ENCODE peak calls at places on chromosomes 12 and 14, in ten cellular contexts. F is MCF 10A; A is Calu3; M is memory B cell; Y is activated CD4-positive, alpha-beta memory T cell treated with anti-CD3 and anti-CD28 coated beads, Interleukin-2, amount 10 ng/mL, durations not matched to agents 7 days and 5 days; X is ureter; W is NB4; L is NCI-H1092 treated with DMSO at 0.1 percent for 48 hours; R is frontal cortex; D is NCI-H1105 treated with DMSO at 0.1 percent for 48 hours. U is an unnamed sample.

GRCh38 chr12:4145990-4146859 is 127.3 kb upstream of the CCND2 start:
- DNase-seq in Y (peak; percentile 59), R (no peak), X (no peak), M (peak; percentile 28), F (no peak), D (no peak), W (no peak), L (no peak), A (no peak), U (no peak)

GRCh38 chr14:94886931-94887330 is 117.0 kb upstream of the GSC start:
- DNase-seq in A (no peak), W (no peak), F (no peak), Y (no peak), R (no peak), L (no peak), X (no peak), M (no peak), D (no peak), U (no peak)

GRCh38 chr12:113762849-113763816 is 203.0 kb downstream of the RBM19 start:
- DNase-seq in X (no peak), W (no peak), M (no peak), Y (no peak), R (no peak), D (no peak), A (no peak), F (no peak), L (no peak), U (no peak)

GRCh38 chr12:91854725-91855124 is 290.9 kb downstream of the BTG1 start:
- DNase-seq in X (no peak), Y (no peak), A (no peak), F (peak; percentile 26), L (no peak), M (no peak), D (no peak), R (no peak), W (no peak), U (no peak)

GRCh38 chr12:57754411-57755193 is at the start of gene MARCHF9:
- DNase-seq in A (peak; percentile 93), X (peak; percentile 82), Y (peak; percentile 88), W (peak; percentile 56), M (peak; percentile 60), D (peak; percentile 70), F (peak; percentile 71), L (peak; percentile 37), R (peak; percentile 74), U (peak; percentile 29)

GRCh38 chr12:22974865-22975264 is 349.9 kb downstream of the ETNK1 start:
- DNase-seq in L (no peak), X (no peak), A (no peak), R (no peak), F (peak; percentile 83), Y (no peak), M (no peak), D (no peak), W (peak; percentile 30), U (no peak)

GRCh38 chr12:25833657-25834056 is 124.8 kb upstream of the RASSF8 start:
- DNase-seq in R (no peak), A (no peak), X (no peak), D (no peak), Y (no peak), F (no peak), W (no peak), M (no peak), L (no peak), U (no peak)

GRCh38 chr14:64438181-64438839 is 27.0 kb upstream of the AKAP5 start:
- DNase-seq in Y (no peak), F (peak; percentile 63), L (no peak), M (no peak), W (no peak), R (no peak), D (no peak), X (no peak), A (peak; percentile 50), U (no peak)

GRCh38 chr12:24681570-24681969 is 267.3 kb downstream of the BCAT1 start:
- DNase-seq in F (no peak), R (no peak), W (no peak), L (no peak), A (no peak), D (no peak), M (no peak), Y (no peak), X (no peak), U (no peak)

GRCh38 chr12:111450676-111451075 is 45.0 kb downstream of the SH2B3 start:
- DNase-seq in R (no peak), D (no peak), F (no peak), M (no peak), L (no peak), X (peak; percentile 39), Y (no peak), W (peak; percentile 8), A (no peak), U (no peak)

GRCh38 chr12:107351716-107352115 is 258.4 kb upstream of the CRY1 start:
- DNase-seq in A (no peak), F (no peak), Y (no peak), W (no peak), L (no peak), X (no peak), D (no peak), M (no peak), R (no peak), U (no peak)

GRCh38 chr12:111638576-111638975 is 39.5 kb upstream of the ATXN2 start:
- DNase-seq in Y (no peak), F (no peak), M (no peak), L (no peak), X (no peak), A (no peak), D (no peak), W (no peak), R (no peak), U (no peak)

GRCh38 chr12:53053223-53054111 is 3.6 kb downstream of the TNS2 start:
- DNase-seq in M (peak; percentile 48), F (peak; percentile 79), R (no peak), X (peak; percentile 90), D (peak; percentile 67), A (peak; percentile 86), L (peak; percentile 37), Y (peak; percentile 59), W (peak; percentile 52), U (no peak)

GRCh38 chr14:54756656-54757392 is 145.8 kb downstream of the GCH1 start:
- DNase-seq in A (no peak), F (no peak), R (no peak), X (no peak), W (no peak), D (no peak), L (no peak), M (no peak), Y (no peak), U (no peak)

GRCh38 chr12:122392411-122392810 is 30.1 kb downstream of the CLIP1 start:
- DNase-seq in W (no peak), L (no peak), M (no peak), D (no peak), X (no peak), F (no peak), R (no peak), Y (no peak), A (no peak), U (no peak)

GRCh38 chr12:76018111-76018510 is 13.5 kb downstream of the PHLDA1 start:
- DNase-seq in X (no peak), F (peak; percentile 54), M (no peak), L (no peak), W (peak; percentile 82), A (peak; percentile 62), R (no peak), Y (no peak), D (no peak), U (no peak)

GRCh38 chr12:31965090-31965489 is 5.9 kb downstream of the RESF1 start:
- DNase-seq in W (peak; percentile 51), A (no peak), D (no peak), F (no peak), Y (peak; percentile 42), X (no peak), R (no peak), M (no peak), L (no peak), U (no peak)

GRCh38 chr14:68157971-68158371 is 338.4 kb downstream of the RAD51B start:
- DNase-seq in M (no peak), Y (no peak), L (no peak), X (no peak), F (peak; percentile 60), D (no peak), A (no peak), W (no peak), R (no peak), U (no peak)

GRCh38 chr14:102819790-102820330 is 42.6 kb downstream of the TRAF3 start:
- DNase-seq in F (no peak), Y (no peak), R (no peak), L (no peak), W (no peak), M (no peak), D (no peak), A (no peak), X (no peak), U (no peak)

GRCh38 chr12:2311001-2311778 is 258.4 kb downstream of the CACNA1C start:
- DNase-seq in W (no peak), A (no peak), Y (no peak), M (no peak), F (no peak), R (no peak), D (no peak), X (no peak), L (no peak), U (no peak)

GRCh38 chr14:104007121-104007520 is 64.8 kb upstream of the RD3L start:
- DNase-seq in X (no peak), D (no peak), W (no peak), L (no peak), Y (no peak), R (no peak), A (no peak), F (no peak), M (no peak), U (no peak)

GRCh38 chr12:109921982-109922381 is 21.9 kb downstream of the TCHP start:
- DNase-seq in L (no peak), D (no peak), W (no peak), M (no peak), X (no peak), Y (no peak), A (no peak), F (no peak), R (no peak), U (no peak)

GRCh38 chr12:26298785-26299621 is 103.6 kb downstream of the SSPN start:
- DNase-seq in A (peak; percentile 32), R (peak; percentile 12), D (no peak), F (peak; percentile 82), M (peak; percentile 33), L (no peak), W (peak; percentile 96), Y (no peak), X (no peak), U (no peak)

GRCh38 chr14:64630778-64631177 is 73.4 kb upstream of the PLEKHG3 start:
- DNase-seq in F (no peak), W (no peak), Y (no peak), D (no peak), A (no peak), L (no peak), R (no peak), M (no peak), X (no peak), U (no peak)